ENCODE peak calls at places on chromosomes 13 and 19, in five cellular contexts. One of them, this sample, is unnamed. For H3K36me3, the result is how much of the 10 kb centered on the place peaks cover.

GRCh38 chr13:60032836-60033235 is 130.9 kb downstream of the DIAPH3 start:
- DNase-seq in esophagus muscularis mucosa: no peak
- DNase-seq in CD8-positive, alpha-beta T cell: no peak
- DNase-seq in aorta: no peak
- DNase-seq in right lobe of liver: no peak
- DNase-seq in this sample: no peak

GRCh38 chr13:100536643-100537180 is 51.9 kb downstream of the GGACT start:
- DNase-seq in esophagus muscularis mucosa: no peak
- DNase-seq in CD8-positive, alpha-beta T cell: no peak
- DNase-seq in aorta: peak
- DNase-seq in right lobe of liver: no peak
- DNase-seq in this sample: no peak

GRCh38 chr13:53105477-53105876 is 76.9 kb downstream of the OLFM4 start:
- DNase-seq in esophagus muscularis mucosa: no peak
- DNase-seq in CD8-positive, alpha-beta T cell: no peak
- DNase-seq in aorta: no peak
- DNase-seq in right lobe of liver: no peak
- DNase-seq in this sample: no peak

GRCh38 chr19:10228925-10229324 is 2.2 kb downstream of the S1PR2 start:
- DNase-seq in esophagus muscularis mucosa: no peak
- DNase-seq in CD8-positive, alpha-beta T cell: peak
- DNase-seq in aorta: no peak
- DNase-seq in right lobe of liver: no peak
- DNase-seq in this sample: no peak

GRCh38 chr13:79833972-79834371 is 353.0 kb downstream of the NDFIP2 start:
- DNase-seq in esophagus muscularis mucosa: no peak
- DNase-seq in CD8-positive, alpha-beta T cell: no peak
- DNase-seq in aorta: no peak
- DNase-seq in right lobe of liver: no peak
- DNase-seq in this sample: no peak

GRCh38 chr13:72390909-72391308 is 336.5 kb downstream of the MZT1 start:
- DNase-seq in esophagus muscularis mucosa: no peak
- DNase-seq in CD8-positive, alpha-beta T cell: no peak
- DNase-seq in aorta: no peak
- DNase-seq in right lobe of liver: no peak
- DNase-seq in this sample: no peak

GRCh38 chr13:64480648-64481047 is 2749.5 kb downstream of the PCDH9 start:
- DNase-seq in esophagus muscularis mucosa: no peak
- DNase-seq in CD8-positive, alpha-beta T cell: no peak
- DNase-seq in aorta: no peak
- DNase-seq in right lobe of liver: no peak
- DNase-seq in this sample: no peak

GRCh38 chr19:3536429-3537100 is 2.4 kb upstream of the TEKTIP1 start:
- DNase-seq in esophagus muscularis mucosa: no peak
- DNase-seq in CD8-positive, alpha-beta T cell: no peak
- DNase-seq in aorta: no peak
- DNase-seq in right lobe of liver: peak
- DNase-seq in this sample: no peak

GRCh38 chr13:98444381-98444780 is 132.5 kb downstream of the STK24 start:
- DNase-seq in esophagus muscularis mucosa: no peak
- DNase-seq in CD8-positive, alpha-beta T cell: no peak
- DNase-seq in aorta: no peak
- DNase-seq in right lobe of liver: no peak
- DNase-seq in this sample: no peak

GRCh38 chr13:58043971-58044370 is 412.4 kb downstream of the PCDH17 start:
- DNase-seq in esophagus muscularis mucosa: no peak
- DNase-seq in CD8-positive, alpha-beta T cell: no peak
- DNase-seq in aorta: no peak
- DNase-seq in right lobe of liver: no peak
- DNase-seq in this sample: no peak

GRCh38 chr13:111480976-111481375 is 160.5 kb downstream of the TEX29 start:
- DNase-seq in esophagus muscularis mucosa: no peak
- DNase-seq in CD8-positive, alpha-beta T cell: no peak
- DNase-seq in aorta: peak
- DNase-seq in right lobe of liver: no peak
- DNase-seq in this sample: no peak

GRCh38 chr13:50129065-50129922 is 114.0 kb downstream of the KCNRG start:
- DNase-seq in esophagus muscularis mucosa: no peak
- DNase-seq in CD8-positive, alpha-beta T cell: no peak
- DNase-seq in aorta: no peak
- DNase-seq in right lobe of liver: no peak
- DNase-seq in this sample: peak

GRCh38 chr13:21522847-21523246 is 63.7 kb upstream of the ZDHHC20 start:
- DNase-seq in esophagus muscularis mucosa: no peak
- DNase-seq in CD8-positive, alpha-beta T cell: no peak
- DNase-seq in aorta: no peak
- DNase-seq in right lobe of liver: no peak
- DNase-seq in this sample: no peak

GRCh38 chr19:33299061-33299665 is 3.2 kb downstream of the CEBPA start:
- DNase-seq in esophagus muscularis mucosa: no peak
- DNase-seq in CD8-positive, alpha-beta T cell: no peak
- DNase-seq in aorta: no peak
- DNase-seq in right lobe of liver: peak
- DNase-seq in this sample: no peak

GRCh38 chr19:5957132-5957531 is 20.8 kb downstream of the RANBP3 start:
- DNase-seq in esophagus muscularis mucosa: no peak
- DNase-seq in CD8-positive, alpha-beta T cell: no peak
- DNase-seq in aorta: no peak
- DNase-seq in right lobe of liver: no peak
- DNase-seq in this sample: no peak

GRCh38 chr13:98350746-98351330 is 173.8 kb upstream of the RNF113B start:
- DNase-seq in esophagus muscularis mucosa: no peak
- DNase-seq in CD8-positive, alpha-beta T cell: no peak
- DNase-seq in aorta: no peak
- DNase-seq in right lobe of liver: no peak
- DNase-seq in this sample: no peak

GRCh38 chr13:50448535-50448981 is 394.9 kb downstream of the DLEU7 start:
- DNase-seq in esophagus muscularis mucosa: no peak
- DNase-seq in CD8-positive, alpha-beta T cell: no peak
- DNase-seq in aorta: no peak
- DNase-seq in right lobe of liver: no peak
- DNase-seq in this sample: no peak

GRCh38 chr13:98144501-98145350 is 1.8 kb downstream of the FARP1 start:
- DNase-seq in esophagus muscularis mucosa: no peak
- DNase-seq in CD8-positive, alpha-beta T cell: no peak
- DNase-seq in aorta: no peak
- DNase-seq in right lobe of liver: no peak
- DNase-seq in this sample: no peak

GRCh38 chr13:51862965-51863364 is 1.2 kb downstream of the CCDC70 start:
- DNase-seq in esophagus muscularis mucosa: no peak
- DNase-seq in CD8-positive, alpha-beta T cell: no peak
- DNase-seq in aorta: no peak
- DNase-seq in right lobe of liver: no peak
- DNase-seq in this sample: no peak

GRCh38 chr13:42266464-42266863 is 5.5 kb upstream of the AKAP11 start:
- DNase-seq in esophagus muscularis mucosa: no peak
- DNase-seq in CD8-positive, alpha-beta T cell: no peak
- DNase-seq in aorta: no peak
- DNase-seq in right lobe of liver: no peak
- DNase-seq in this sample: no peak

GRCh38 chr19:52248256-52248655 is 21.1 kb upstream of the ZNF766 start:
- DNase-seq in esophagus muscularis mucosa: no peak
- DNase-seq in CD8-positive, alpha-beta T cell: peak
- DNase-seq in aorta: peak
- DNase-seq in right lobe of liver: no peak
- DNase-seq in this sample: no peak

GRCh38 chr13:30829788-30830637 is 76.1 kb upstream of the MEDAG start:
- DNase-seq in esophagus muscularis mucosa: no peak
- DNase-seq in CD8-positive, alpha-beta T cell: no peak
- DNase-seq in aorta: no peak
- DNase-seq in right lobe of liver: no peak
- DNase-seq in this sample: no peak

GRCh38 chr13:99542788-99543406 is 41.6 kb downstream of the TM9SF2 start:
- DNase-seq in esophagus muscularis mucosa: no peak
- DNase-seq in CD8-positive, alpha-beta T cell: no peak
- DNase-seq in aorta: no peak
- DNase-seq in right lobe of liver: no peak
- DNase-seq in this sample: peak

GRCh38 chr13:109369357-109370052 is 416.9 kb downstream of the IRS2 start:
- DNase-seq in esophagus muscularis mucosa: peak
- DNase-seq in CD8-positive, alpha-beta T cell: no peak
- DNase-seq in aorta: no peak
- DNase-seq in right lobe of liver: no peak
- DNase-seq in this sample: no peak

GRCh38 chr13:106446011-106446410 is 89.5 kb downstream of the EFNB2 start:
- DNase-seq in esophagus muscularis mucosa: no peak
- DNase-seq in CD8-positive, alpha-beta T cell: no peak
- DNase-seq in aorta: no peak
- DNase-seq in right lobe of liver: no peak
- DNase-seq in this sample: no peak

GRCh38 chr13:62033932-62034331 is 618.3 kb upstream of the PCDH20 start:
- DNase-seq in esophagus muscularis mucosa: no peak
- DNase-seq in CD8-positive, alpha-beta T cell: no peak
- DNase-seq in aorta: no peak
- DNase-seq in right lobe of liver: no peak
- DNase-seq in this sample: no peak

GRCh38 chr13:51698352-51698751 is 105.6 kb downstream of the DHRS12 start:
- DNase-seq in esophagus muscularis mucosa: no peak
- DNase-seq in CD8-positive, alpha-beta T cell: no peak
- DNase-seq in aorta: no peak
- DNase-seq in right lobe of liver: no peak
- DNase-seq in this sample: no peak

GRCh38 chr13:103525530-103525929 is 459.3 kb upstream of the SLC10A2 start:
- DNase-seq in esophagus muscularis mucosa: no peak
- DNase-seq in CD8-positive, alpha-beta T cell: no peak
- DNase-seq in aorta: no peak
- DNase-seq in right lobe of liver: no peak
- DNase-seq in this sample: no peak

GRCh38 chr13:103067751-103068563 is 1.7 kb upstream of the SLC10A2 start:
- DNase-seq in esophagus muscularis mucosa: no peak
- DNase-seq in CD8-positive, alpha-beta T cell: no peak
- DNase-seq in aorta: no peak
- DNase-seq in right lobe of liver: no peak
- DNase-seq in this sample: peak

GRCh38 chr19:13102666-13103584 is at the start of gene LYL1:
- DNase-seq in esophagus muscularis mucosa: no peak
- DNase-seq in CD8-positive, alpha-beta T cell: peak
- DNase-seq in aorta: peak
- DNase-seq in right lobe of liver: peak
- DNase-seq in this sample: peak
- H3K36me3 ChIP-seq in esophagus muscularis mucosa: under half
- H3K36me3 ChIP-seq in CD8-positive, alpha-beta T cell: under half
- H3K36me3 ChIP-seq in aorta: under half
- H3K36me3 ChIP-seq in right lobe of liver: under half
- H3K36me3 ChIP-seq in this sample: under half

DNA sequence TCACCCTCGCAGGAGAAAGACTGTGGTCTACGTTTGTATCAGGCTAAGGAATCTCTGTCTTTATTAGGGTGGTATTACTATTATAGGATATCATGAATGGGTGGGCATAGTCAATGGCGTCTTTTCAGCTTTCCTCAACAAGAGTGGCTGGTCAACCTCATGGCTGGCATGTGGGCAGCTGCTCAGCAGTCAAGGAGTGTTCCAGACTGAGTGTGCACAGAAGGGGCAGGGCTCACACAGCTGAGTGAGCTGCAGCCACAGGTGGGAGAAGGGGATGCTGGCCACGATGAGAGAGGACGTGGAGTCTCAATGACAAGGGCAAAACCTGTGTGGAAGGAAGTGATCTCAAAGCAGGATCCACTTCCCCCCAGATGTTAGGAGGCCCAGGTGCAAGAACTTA is 54.7 kb downstream of the SLC7A1 start:
- DNase-seq in esophagus muscularis mucosa: no peak
- DNase-seq in CD8-positive, alpha-beta T cell: no peak
- DNase-seq in aorta: no peak
- DNase-seq in right lobe of liver: no peak
- DNase-seq in this sample: no peak
- H3K36me3 ChIP-seq in esophagus muscularis mucosa: under half
- H3K36me3 ChIP-seq in CD8-positive, alpha-beta T cell: under half
- H3K36me3 ChIP-seq in aorta: under half
- H3K36me3 ChIP-seq in right lobe of liver: under half
- H3K36me3 ChIP-seq in this sample: under half

DNA sequence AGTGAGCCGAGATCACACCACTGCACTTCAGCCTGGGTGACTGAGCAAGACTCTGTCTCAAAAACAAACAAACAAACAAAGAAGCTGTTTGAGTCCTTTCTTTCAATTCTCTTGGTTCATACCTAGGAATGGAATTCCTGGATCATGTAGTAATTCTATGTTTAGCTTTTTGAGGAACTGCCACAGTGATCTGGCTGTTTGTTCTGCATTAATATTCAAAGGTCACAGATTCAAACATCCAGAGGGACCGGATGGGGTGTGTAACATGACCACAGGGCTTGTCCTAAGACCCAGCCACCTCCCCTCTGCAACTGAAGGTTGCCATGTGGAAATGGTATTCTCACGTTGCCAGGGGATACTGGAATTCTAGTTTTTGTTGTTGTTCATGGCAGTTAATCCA is 10.2 kb downstream of the COLGALT1 start:
- DNase-seq in esophagus muscularis mucosa: no peak
- DNase-seq in CD8-positive, alpha-beta T cell: no peak
- DNase-seq in aorta: no peak
- DNase-seq in right lobe of liver: no peak
- DNase-seq in this sample: no peak
- H3K36me3 ChIP-seq in esophagus muscularis mucosa: half or more
- H3K36me3 ChIP-seq in CD8-positive, alpha-beta T cell: under half
- H3K36me3 ChIP-seq in aorta: under half
- H3K36me3 ChIP-seq in right lobe of liver: under half
- H3K36me3 ChIP-seq in this sample: under half

DNA sequence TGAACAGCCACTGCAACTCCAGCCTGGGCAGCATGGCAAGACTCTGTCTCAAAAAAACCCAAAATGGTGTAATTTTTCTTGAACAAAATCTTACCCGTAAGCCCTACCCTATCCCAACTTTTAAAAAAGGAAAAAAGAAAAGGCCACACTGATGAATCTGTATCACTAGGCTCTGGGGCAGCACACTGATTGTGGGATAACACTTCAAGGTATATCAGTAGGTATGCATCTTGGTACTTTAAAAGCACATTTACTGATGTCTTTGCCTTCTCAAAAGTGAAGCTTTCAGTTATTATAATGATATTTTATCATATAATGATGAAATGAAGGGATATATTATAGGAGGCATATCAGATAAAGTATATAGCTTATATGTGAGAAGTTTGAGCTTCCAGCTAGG is 24.3 kb downstream of the ZNF112 start:
- DNase-seq in esophagus muscularis mucosa: no peak
- DNase-seq in CD8-positive, alpha-beta T cell: no peak
- DNase-seq in aorta: no peak
- DNase-seq in right lobe of liver: no peak
- DNase-seq in this sample: no peak
- H3K36me3 ChIP-seq in esophagus muscularis mucosa: half or more
- H3K36me3 ChIP-seq in CD8-positive, alpha-beta T cell: under half
- H3K36me3 ChIP-seq in aorta: half or more
- H3K36me3 ChIP-seq in right lobe of liver: under half
- H3K36me3 ChIP-seq in this sample: under half

DNA sequence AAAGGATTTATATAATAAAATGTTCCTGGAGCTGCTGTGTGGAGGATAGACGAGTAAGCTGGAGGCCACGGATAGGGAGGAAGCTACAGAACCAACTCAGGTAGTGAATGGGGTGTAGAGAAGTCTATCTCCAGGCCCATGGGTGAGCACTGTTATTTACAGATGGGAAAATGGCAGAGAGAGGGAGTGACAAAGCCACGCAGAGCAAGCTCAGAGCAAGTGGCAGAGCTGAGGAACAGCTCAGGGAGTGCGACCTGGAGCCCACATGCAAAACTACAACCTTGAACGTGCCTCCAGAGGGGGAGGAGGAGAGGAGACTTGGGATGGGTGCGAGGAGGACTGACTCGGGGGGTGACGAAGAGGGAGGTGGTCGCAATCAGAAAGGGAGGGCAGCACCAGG is 13.4 kb upstream of the RSPH6A start:
- DNase-seq in esophagus muscularis mucosa: no peak
- DNase-seq in CD8-positive, alpha-beta T cell: no peak
- DNase-seq in aorta: no peak
- DNase-seq in right lobe of liver: no peak
- DNase-seq in this sample: no peak
- H3K36me3 ChIP-seq in esophagus muscularis mucosa: half or more
- H3K36me3 ChIP-seq in CD8-positive, alpha-beta T cell: half or more
- H3K36me3 ChIP-seq in aorta: under half
- H3K36me3 ChIP-seq in right lobe of liver: under half
- H3K36me3 ChIP-seq in this sample: half or more